ENCODE peak calls at places on chromosome 15, in nine cellular contexts. One of them, this sample, is unnamed.
A peak's percentile ranks its signal among the peaks of the same experiment; 100 is the strongest.

GRCh38 chr15:71595846-71596553 is 214.4 kb upstream of the NR2E3 start:
- DNase-seq in RWPE1: no peak
- DNase-seq in activated T-cell treated with anti-CD3 and anti-CD28 coated beads, Interleukin-2, amount 50 U/mL, for 1 hour: no peak
- DNase-seq in activated gamma-delta T cell treated with anti-CD3 and anti-CD28 coated beads, Interleukin-2, amount 50 U/mL, for 16 hours: no peak
- DNase-seq in pulmonary artery endothelial cell: no peak
- DNase-seq in Peyer's patch: no peak
- DNase-seq in GM12892: no peak
- DNase-seq in EH: peak; percentile 60
- DNase-seq in dermis microvascular lymphatic vessel endothelial cell: no peak
- DNase-seq in this sample: no peak

GRCh38 chr15:95259965-95260364 is 1028.6 kb downstream of the MCTP2 start:
- DNase-seq in RWPE1: peak; percentile 5
- DNase-seq in activated T-cell treated with anti-CD3 and anti-CD28 coated beads, Interleukin-2, amount 50 U/mL, for 1 hour: no peak
- DNase-seq in activated gamma-delta T cell treated with anti-CD3 and anti-CD28 coated beads, Interleukin-2, amount 50 U/mL, for 16 hours: no peak
- DNase-seq in pulmonary artery endothelial cell: peak; percentile 68
- DNase-seq in Peyer's patch: no peak
- DNase-seq in GM12892: no peak
- DNase-seq in EH: no peak
- DNase-seq in dermis microvascular lymphatic vessel endothelial cell: peak; percentile 73
- DNase-seq in this sample: no peak

GRCh38 chr15:66619152-66619903 is 53.5 kb upstream of the LCTL start:
- DNase-seq in RWPE1: peak; percentile 77
- DNase-seq in activated T-cell treated with anti-CD3 and anti-CD28 coated beads, Interleukin-2, amount 50 U/mL, for 1 hour: peak; percentile 43
- DNase-seq in activated gamma-delta T cell treated with anti-CD3 and anti-CD28 coated beads, Interleukin-2, amount 50 U/mL, for 16 hours: no peak
- DNase-seq in pulmonary artery endothelial cell: peak; percentile 29
- DNase-seq in Peyer's patch: peak; percentile 81
- DNase-seq in GM12892: peak; percentile 60
- DNase-seq in EH: peak; percentile 76
- DNase-seq in dermis microvascular lymphatic vessel endothelial cell: peak; percentile 81
- DNase-seq in this sample: peak; percentile 83

GRCh38 chr15:80325206-80325605 is 73.2 kb upstream of the CTXND1 start:
- DNase-seq in RWPE1: no peak
- DNase-seq in activated T-cell treated with anti-CD3 and anti-CD28 coated beads, Interleukin-2, amount 50 U/mL, for 1 hour: no peak
- DNase-seq in activated gamma-delta T cell treated with anti-CD3 and anti-CD28 coated beads, Interleukin-2, amount 50 U/mL, for 16 hours: no peak
- DNase-seq in pulmonary artery endothelial cell: no peak
- DNase-seq in Peyer's patch: no peak
- DNase-seq in GM12892: no peak
- DNase-seq in EH: peak; percentile 23
- DNase-seq in dermis microvascular lymphatic vessel endothelial cell: no peak
- DNase-seq in this sample: no peak

GRCh38 chr15:60523056-60523455 is 44.1 kb upstream of the ICE2 start:
- DNase-seq in RWPE1: peak; percentile 66
- DNase-seq in activated T-cell treated with anti-CD3 and anti-CD28 coated beads, Interleukin-2, amount 50 U/mL, for 1 hour: no peak
- DNase-seq in activated gamma-delta T cell treated with anti-CD3 and anti-CD28 coated beads, Interleukin-2, amount 50 U/mL, for 16 hours: no peak
- DNase-seq in pulmonary artery endothelial cell: peak; percentile 15
- DNase-seq in Peyer's patch: no peak
- DNase-seq in GM12892: no peak
- DNase-seq in EH: peak; percentile 52
- DNase-seq in dermis microvascular lymphatic vessel endothelial cell: peak; percentile 22
- DNase-seq in this sample: no peak

GRCh38 chr15:38490231-38490630 is 36.3 kb downstream of the FAM98B start:
- DNase-seq in RWPE1: no peak
- DNase-seq in activated T-cell treated with anti-CD3 and anti-CD28 coated beads, Interleukin-2, amount 50 U/mL, for 1 hour: no peak
- DNase-seq in activated gamma-delta T cell treated with anti-CD3 and anti-CD28 coated beads, Interleukin-2, amount 50 U/mL, for 16 hours: no peak
- DNase-seq in pulmonary artery endothelial cell: no peak
- DNase-seq in Peyer's patch: no peak
- DNase-seq in GM12892: no peak
- DNase-seq in EH: peak; percentile 95
- DNase-seq in dermis microvascular lymphatic vessel endothelial cell: peak; percentile 32
- DNase-seq in this sample: no peak

GRCh38 chr15:80849308-80849707 is 70.1 kb downstream of the CEMIP start:
- DNase-seq in RWPE1: peak; percentile 76
- DNase-seq in activated T-cell treated with anti-CD3 and anti-CD28 coated beads, Interleukin-2, amount 50 U/mL, for 1 hour: no peak
- DNase-seq in activated gamma-delta T cell treated with anti-CD3 and anti-CD28 coated beads, Interleukin-2, amount 50 U/mL, for 16 hours: no peak
- DNase-seq in pulmonary artery endothelial cell: no peak
- DNase-seq in Peyer's patch: no peak
- DNase-seq in GM12892: no peak
- DNase-seq in EH: peak; percentile 92
- DNase-seq in dermis microvascular lymphatic vessel endothelial cell: peak; percentile 3
- DNase-seq in this sample: no peak

GRCh38 chr15:32838338-32838737 is 120.5 kb downstream of the GREM1 start:
- DNase-seq in RWPE1: no peak
- DNase-seq in activated T-cell treated with anti-CD3 and anti-CD28 coated beads, Interleukin-2, amount 50 U/mL, for 1 hour: no peak
- DNase-seq in activated gamma-delta T cell treated with anti-CD3 and anti-CD28 coated beads, Interleukin-2, amount 50 U/mL, for 16 hours: no peak
- DNase-seq in pulmonary artery endothelial cell: no peak
- DNase-seq in Peyer's patch: no peak
- DNase-seq in GM12892: no peak
- DNase-seq in EH: no peak
- DNase-seq in dermis microvascular lymphatic vessel endothelial cell: no peak
- DNase-seq in this sample: no peak

GRCh38 chr15:89346516-89346915 is 11.9 kb upstream of the POLG start:
- DNase-seq in RWPE1: no peak
- DNase-seq in activated T-cell treated with anti-CD3 and anti-CD28 coated beads, Interleukin-2, amount 50 U/mL, for 1 hour: no peak
- DNase-seq in activated gamma-delta T cell treated with anti-CD3 and anti-CD28 coated beads, Interleukin-2, amount 50 U/mL, for 16 hours: no peak
- DNase-seq in pulmonary artery endothelial cell: no peak
- DNase-seq in Peyer's patch: no peak
- DNase-seq in GM12892: no peak
- DNase-seq in EH: peak; percentile 25
- DNase-seq in dermis microvascular lymphatic vessel endothelial cell: no peak
- DNase-seq in this sample: no peak

GRCh38 chr15:77702211-77702957 is 69.7 kb upstream of the LINGO1 start:
- DNase-seq in RWPE1: peak; percentile 65
- DNase-seq in activated T-cell treated with anti-CD3 and anti-CD28 coated beads, Interleukin-2, amount 50 U/mL, for 1 hour: no peak
- DNase-seq in activated gamma-delta T cell treated with anti-CD3 and anti-CD28 coated beads, Interleukin-2, amount 50 U/mL, for 16 hours: no peak
- DNase-seq in pulmonary artery endothelial cell: no peak
- DNase-seq in Peyer's patch: no peak
- DNase-seq in GM12892: peak; percentile 39
- DNase-seq in EH: peak; percentile 44
- DNase-seq in dermis microvascular lymphatic vessel endothelial cell: peak; percentile 47
- DNase-seq in this sample: no peak

GRCh38 chr15:52997123-52997522 is 207.0 kb upstream of the ONECUT1 start:
- DNase-seq in RWPE1: no peak
- DNase-seq in activated T-cell treated with anti-CD3 and anti-CD28 coated beads, Interleukin-2, amount 50 U/mL, for 1 hour: no peak
- DNase-seq in activated gamma-delta T cell treated with anti-CD3 and anti-CD28 coated beads, Interleukin-2, amount 50 U/mL, for 16 hours: no peak
- DNase-seq in pulmonary artery endothelial cell: no peak
- DNase-seq in Peyer's patch: no peak
- DNase-seq in GM12892: no peak
- DNase-seq in EH: no peak
- DNase-seq in dermis microvascular lymphatic vessel endothelial cell: no peak
- DNase-seq in this sample: no peak

GRCh38 chr15:42427429-42428223 is 63.3 kb downstream of the ZNF106 start:
- DNase-seq in RWPE1: no peak
- DNase-seq in activated T-cell treated with anti-CD3 and anti-CD28 coated beads, Interleukin-2, amount 50 U/mL, for 1 hour: no peak
- DNase-seq in activated gamma-delta T cell treated with anti-CD3 and anti-CD28 coated beads, Interleukin-2, amount 50 U/mL, for 16 hours: no peak
- DNase-seq in pulmonary artery endothelial cell: no peak
- DNase-seq in Peyer's patch: no peak
- DNase-seq in GM12892: no peak
- DNase-seq in EH: peak; percentile 94
- DNase-seq in dermis microvascular lymphatic vessel endothelial cell: no peak
- DNase-seq in this sample: no peak

GRCh38 chr15:90174140-90174891 is 26.8 kb upstream of the SEMA4B start:
- DNase-seq in RWPE1: no peak
- DNase-seq in activated T-cell treated with anti-CD3 and anti-CD28 coated beads, Interleukin-2, amount 50 U/mL, for 1 hour: no peak
- DNase-seq in activated gamma-delta T cell treated with anti-CD3 and anti-CD28 coated beads, Interleukin-2, amount 50 U/mL, for 16 hours: no peak
- DNase-seq in pulmonary artery endothelial cell: no peak
- DNase-seq in Peyer's patch: peak; percentile 58
- DNase-seq in GM12892: no peak
- DNase-seq in EH: peak; percentile 36
- DNase-seq in dermis microvascular lymphatic vessel endothelial cell: peak; percentile 52
- DNase-seq in this sample: peak; percentile 90

GRCh38 chr15:74723754-74724334 is 1.5 kb downstream of the CYP1A1 start:
- DNase-seq in RWPE1: peak; percentile 56
- DNase-seq in activated T-cell treated with anti-CD3 and anti-CD28 coated beads, Interleukin-2, amount 50 U/mL, for 1 hour: no peak
- DNase-seq in activated gamma-delta T cell treated with anti-CD3 and anti-CD28 coated beads, Interleukin-2, amount 50 U/mL, for 16 hours: no peak
- DNase-seq in pulmonary artery endothelial cell: peak; percentile 26
- DNase-seq in Peyer's patch: no peak
- DNase-seq in GM12892: no peak
- DNase-seq in EH: peak; percentile 66
- DNase-seq in dermis microvascular lymphatic vessel endothelial cell: peak; percentile 72
- DNase-seq in this sample: no peak

GRCh38 chr15:40746916-40747418 is 8.1 kb downstream of the RMDN3 start:
- DNase-seq in RWPE1: no peak
- DNase-seq in activated T-cell treated with anti-CD3 and anti-CD28 coated beads, Interleukin-2, amount 50 U/mL, for 1 hour: no peak
- DNase-seq in activated gamma-delta T cell treated with anti-CD3 and anti-CD28 coated beads, Interleukin-2, amount 50 U/mL, for 16 hours: no peak
- DNase-seq in pulmonary artery endothelial cell: no peak
- DNase-seq in Peyer's patch: no peak
- DNase-seq in GM12892: no peak
- DNase-seq in EH: peak; percentile 62
- DNase-seq in dermis microvascular lymphatic vessel endothelial cell: no peak
- DNase-seq in this sample: no peak

GRCh38 chr15:82140859-82141258 is 95.0 kb upstream of the MEX3B start:
- DNase-seq in RWPE1: peak; percentile 22
- DNase-seq in activated T-cell treated with anti-CD3 and anti-CD28 coated beads, Interleukin-2, amount 50 U/mL, for 1 hour: no peak
- DNase-seq in activated gamma-delta T cell treated with anti-CD3 and anti-CD28 coated beads, Interleukin-2, amount 50 U/mL, for 16 hours: no peak
- DNase-seq in pulmonary artery endothelial cell: no peak
- DNase-seq in Peyer's patch: no peak
- DNase-seq in GM12892: no peak
- DNase-seq in EH: no peak
- DNase-seq in dermis microvascular lymphatic vessel endothelial cell: peak; percentile 58
- DNase-seq in this sample: no peak

GRCh38 chr15:70633394-70633793 is 130.0 kb downstream of the UACA start:
- DNase-seq in RWPE1: no peak
- DNase-seq in activated T-cell treated with anti-CD3 and anti-CD28 coated beads, Interleukin-2, amount 50 U/mL, for 1 hour: no peak
- DNase-seq in activated gamma-delta T cell treated with anti-CD3 and anti-CD28 coated beads, Interleukin-2, amount 50 U/mL, for 16 hours: no peak
- DNase-seq in pulmonary artery endothelial cell: no peak
- DNase-seq in Peyer's patch: no peak
- DNase-seq in GM12892: no peak
- DNase-seq in EH: no peak
- DNase-seq in dermis microvascular lymphatic vessel endothelial cell: no peak
- DNase-seq in this sample: no peak

GRCh38 chr15:66705277-66705927 is 3.4 kb downstream of the SMAD6 start:
- DNase-seq in RWPE1: no peak
- DNase-seq in activated T-cell treated with anti-CD3 and anti-CD28 coated beads, Interleukin-2, amount 50 U/mL, for 1 hour: no peak
- DNase-seq in activated gamma-delta T cell treated with anti-CD3 and anti-CD28 coated beads, Interleukin-2, amount 50 U/mL, for 16 hours: no peak
- DNase-seq in pulmonary artery endothelial cell: no peak
- DNase-seq in Peyer's patch: no peak
- DNase-seq in GM12892: no peak
- DNase-seq in EH: no peak
- DNase-seq in dermis microvascular lymphatic vessel endothelial cell: no peak
- DNase-seq in this sample: no peak

GRCh38 chr15:59437777-59438574 is at the start of gene FAM81A:
- DNase-seq in RWPE1: peak; percentile 86
- DNase-seq in activated T-cell treated with anti-CD3 and anti-CD28 coated beads, Interleukin-2, amount 50 U/mL, for 1 hour: peak; percentile 36
- DNase-seq in activated gamma-delta T cell treated with anti-CD3 and anti-CD28 coated beads, Interleukin-2, amount 50 U/mL, for 16 hours: peak; percentile 20
- DNase-seq in pulmonary artery endothelial cell: no peak
- DNase-seq in Peyer's patch: peak; percentile 75
- DNase-seq in GM12892: peak; percentile 95
- DNase-seq in EH: peak; percentile 84
- DNase-seq in dermis microvascular lymphatic vessel endothelial cell: peak; percentile 64
- DNase-seq in this sample: peak; percentile 69

GRCh38 chr15:70165811-70166284 is 68.1 kb upstream of the TLE3 start:
- DNase-seq in RWPE1: no peak
- DNase-seq in activated T-cell treated with anti-CD3 and anti-CD28 coated beads, Interleukin-2, amount 50 U/mL, for 1 hour: no peak
- DNase-seq in activated gamma-delta T cell treated with anti-CD3 and anti-CD28 coated beads, Interleukin-2, amount 50 U/mL, for 16 hours: no peak
- DNase-seq in pulmonary artery endothelial cell: no peak
- DNase-seq in Peyer's patch: peak; percentile 30
- DNase-seq in GM12892: no peak
- DNase-seq in EH: no peak
- DNase-seq in dermis microvascular lymphatic vessel endothelial cell: peak; percentile 21
- DNase-seq in this sample: peak; percentile 82

GRCh38 chr15:44243146-44243545 is 45.4 kb upstream of the GOLM2 start:
- DNase-seq in RWPE1: no peak
- DNase-seq in activated T-cell treated with anti-CD3 and anti-CD28 coated beads, Interleukin-2, amount 50 U/mL, for 1 hour: no peak
- DNase-seq in activated gamma-delta T cell treated with anti-CD3 and anti-CD28 coated beads, Interleukin-2, amount 50 U/mL, for 16 hours: no peak
- DNase-seq in pulmonary artery endothelial cell: no peak
- DNase-seq in Peyer's patch: no peak
- DNase-seq in GM12892: no peak
- DNase-seq in EH: peak; percentile 25
- DNase-seq in dermis microvascular lymphatic vessel endothelial cell: no peak
- DNase-seq in this sample: no peak

GRCh38 chr15:42914728-42915497 is 5.7 kb downstream of the TTBK2 start:
- DNase-seq in RWPE1: no peak
- DNase-seq in activated T-cell treated with anti-CD3 and anti-CD28 coated beads, Interleukin-2, amount 50 U/mL, for 1 hour: no peak
- DNase-seq in activated gamma-delta T cell treated with anti-CD3 and anti-CD28 coated beads, Interleukin-2, amount 50 U/mL, for 16 hours: no peak
- DNase-seq in pulmonary artery endothelial cell: no peak
- DNase-seq in Peyer's patch: no peak
- DNase-seq in GM12892: no peak
- DNase-seq in EH: peak; percentile 19
- DNase-seq in dermis microvascular lymphatic vessel endothelial cell: no peak
- DNase-seq in this sample: no peak

GRCh38 chr15:101133751-101134261 is 118.0 kb downstream of the CHSY1 start:
- DNase-seq in RWPE1: no peak
- DNase-seq in activated T-cell treated with anti-CD3 and anti-CD28 coated beads, Interleukin-2, amount 50 U/mL, for 1 hour: no peak
- DNase-seq in activated gamma-delta T cell treated with anti-CD3 and anti-CD28 coated beads, Interleukin-2, amount 50 U/mL, for 16 hours: no peak
- DNase-seq in pulmonary artery endothelial cell: no peak
- DNase-seq in Peyer's patch: no peak
- DNase-seq in GM12892: no peak
- DNase-seq in EH: no peak
- DNase-seq in dermis microvascular lymphatic vessel endothelial cell: no peak
- DNase-seq in this sample: no peak

GRCh38 chr15:58307313-58307961 is 124.4 kb upstream of the LIPC start:
- DNase-seq in RWPE1: peak; percentile 24
- DNase-seq in activated T-cell treated with anti-CD3 and anti-CD28 coated beads, Interleukin-2, amount 50 U/mL, for 1 hour: no peak
- DNase-seq in activated gamma-delta T cell treated with anti-CD3 and anti-CD28 coated beads, Interleukin-2, amount 50 U/mL, for 16 hours: no peak
- DNase-seq in pulmonary artery endothelial cell: no peak
- DNase-seq in Peyer's patch: no peak
- DNase-seq in GM12892: no peak
- DNase-seq in EH: peak; percentile 80
- DNase-seq in dermis microvascular lymphatic vessel endothelial cell: no peak
- DNase-seq in this sample: no peak